ENCODE peak calls at places on chromosomes 1 and 21, in eight cellular contexts. L is cardiac muscle cell; A is endothelial cell of umbilical vein; C is DND-41; S is ascending aorta; N is stomach; P is naive thymus-derived CD4-positive, alpha-beta T cell; Q is CD8-positive, alpha-beta memory T cell. D is an unnamed sample.

GRCh38 chr1:243470492-243470891 is 214.7 kb downstream of the SDCCAG8 start:
- DNase-seq in L (no peak), A (no peak), C (no peak), S (no peak), N (no peak), P (no peak), Q (no peak), D (no peak)

GRCh38 chr1:162676087-162676486 is 43.8 kb downstream of the DDR2 start:
- DNase-seq in L (no peak), A (peak; percentile 69), C (no peak), S (no peak), N (no peak), P (no peak), Q (no peak), D (no peak)

GRCh38 chr1:27026621-27027574 is 14.2 kb upstream of the TENT5B start:
- DNase-seq in L (peak; percentile 69), A (no peak), C (no peak), S (peak; percentile 89), N (peak; percentile 75), P (no peak), Q (no peak), D (no peak)

GRCh38 chr1:181778630-181779285 is 282.8 kb downstream of the ZNF648 start:
- DNase-seq in L (peak; percentile 43), A (no peak), C (no peak), S (no peak), N (no peak), P (no peak), Q (no peak), D (no peak)

GRCh38 chr1:150332651-150333290 is 11.4 kb downstream of the PRPF3 start:
- DNase-seq in L (no peak), A (no peak), C (no peak), S (no peak), N (no peak), P (no peak), Q (no peak), D (no peak)

GRCh38 chr1:226635456-226635941 is 86.9 kb downstream of the STUM start:
- DNase-seq in L (no peak), A (no peak), C (no peak), S (peak; percentile 56), N (peak; percentile 59), P (no peak), Q (peak; percentile 46), D (peak; percentile 81)

GRCh38 chr1:184078564-184079107 is 27.1 kb downstream of the TSEN15 start:
- DNase-seq in L (peak; percentile 5), A (no peak), C (no peak), S (no peak), N (no peak), P (no peak), Q (no peak), D (no peak)

GRCh38 chr1:222818171-222818570 is 3.3 kb downstream of the DISP1 start:
- DNase-seq in L (no peak), A (no peak), C (no peak), S (no peak), N (no peak), P (no peak), Q (no peak), D (no peak)

GRCh38 chr1:155085504-155086181 is 7.0 kb downstream of the EFNA3 start:
- DNase-seq in L (peak; percentile 33), A (no peak), C (peak; percentile 55), S (peak; percentile 88), N (peak; percentile 75), P (peak; percentile 51), Q (peak; percentile 59), D (peak; percentile 58)

GRCh38 chr1:24635195-24635843 is 7.8 kb upstream of the SRRM1 start:
- DNase-seq in L (peak; percentile 72), A (peak; percentile 79), C (no peak), S (no peak), N (no peak), P (peak; percentile 62), Q (peak; percentile 57), D (no peak)

GRCh38 chr1:175171214-175171913 is 21.2 kb downstream of the KIAA0040 start:
- DNase-seq in L (no peak), A (no peak), C (no peak), S (no peak), N (no peak), P (no peak), Q (no peak), D (no peak)

GRCh38 chr1:175176246-175176645 is 16.3 kb downstream of the KIAA0040 start:
- DNase-seq in L (no peak), A (no peak), C (no peak), S (no peak), N (no peak), P (no peak), Q (no peak), D (no peak)

GRCh38 chr1:175174702-175175102 is 17.9 kb downstream of the KIAA0040 start:
- DNase-seq in L (no peak), A (no peak), C (no peak), S (no peak), N (no peak), P (no peak), Q (no peak), D (peak; percentile 22)

GRCh38 chr1:175172503-175172902 is 20.1 kb downstream of the KIAA0040 start:
- DNase-seq in L (no peak), A (no peak), C (no peak), S (no peak), N (no peak), P (no peak), Q (no peak), D (no peak)

GRCh38 chr1:175174273-175174672 is 18.3 kb downstream of the KIAA0040 start:
- DNase-seq in L (no peak), A (no peak), C (no peak), S (no peak), N (no peak), P (no peak), Q (no peak), D (no peak)
- H3K4me1 ChIP-seq in L (no peaks in the 10 kb centered on the region), A (peaks cover 19% of the 10 kb centered on the region), C (no peaks in the 10 kb centered on the region), S (no peaks in the 10 kb centered on the region), N (peaks cover 6% of the 10 kb centered on the region), P (no peaks in the 10 kb centered on the region), Q (peaks cover 17% of the 10 kb centered on the region), D (peaks cover 48% of the 10 kb centered on the region)

GRCh38 chr1:23401313-23401712 is 23.2 kb downstream of the TCEA3 start:
- DNase-seq in L (no peak), A (no peak), C (no peak), S (no peak), N (no peak), P (no peak), Q (no peak), D (no peak)

GRCh38 chr1:23396380-23396779 is 26.7 kb upstream of the ZNF436 start:
- DNase-seq in L (no peak), A (no peak), C (no peak), S (no peak), N (no peak), P (no peak), Q (no peak), D (no peak)

GRCh38 chr1:23400324-23401110 is 24.0 kb downstream of the TCEA3 start:
- DNase-seq in L (no peak), A (no peak), C (no peak), S (no peak), N (no peak), P (no peak), Q (no peak), D (no peak)

GRCh38 chr1:23402286-23403037 is 22.1 kb downstream of the TCEA3 start:
- DNase-seq in L (no peak), A (no peak), C (no peak), S (no peak), N (no peak), P (no peak), Q (no peak), D (no peak)

DNA sequence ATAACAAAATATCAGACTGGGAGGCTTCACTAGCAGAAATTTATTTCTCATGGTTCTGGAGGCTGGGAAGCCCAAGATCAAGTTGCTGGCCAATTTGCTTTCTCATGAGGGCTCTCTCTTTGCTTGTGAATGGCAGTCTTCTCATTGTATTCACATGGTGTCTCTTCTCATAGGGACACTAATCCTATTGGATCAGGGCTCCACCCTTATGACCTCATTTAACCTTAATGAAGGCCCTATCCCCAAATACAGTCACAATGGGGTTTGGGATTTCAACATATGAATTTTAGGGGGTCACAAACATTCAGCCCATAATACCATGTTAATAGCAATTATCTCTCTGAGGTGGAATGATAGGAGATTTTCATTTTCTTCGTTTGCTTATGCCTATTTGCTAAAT is 25.3 kb downstream of the TCEA3 start:
- DNase-seq in L (no peak), A (no peak), C (no peak), S (no peak), N (no peak), P (no peak), Q (no peak), D (no peak)
- H3K4me1 ChIP-seq in L (peaks cover 28% of the 10 kb centered on the region), A (peaks cover 32% of the 10 kb centered on the region), C (peaks cover 10% of the 10 kb centered on the region), S (peaks cover 2% of the 10 kb centered on the region), N (peaks cover 29% of the 10 kb centered on the region), P (peaks cover 7% of the 10 kb centered on the region), Q (peaks cover 3% of the 10 kb centered on the region), D (peaks cover 8% of the 10 kb centered on the region)

GRCh38 chr21:45304161-45304830 is 16.6 kb upstream of the POFUT2 start:
- DNase-seq in L (no peak), A (no peak), C (no peak), S (no peak), N (no peak), P (no peak), Q (no peak), D (no peak)

GRCh38 chr21:45306453-45306831 is 18.7 kb upstream of the POFUT2 start:
- DNase-seq in L (no peak), A (no peak), C (no peak), S (no peak), N (no peak), P (no peak), Q (no peak), D (no peak)

GRCh38 chr21:45306832-45307571 is 19.3 kb upstream of the POFUT2 start:
- DNase-seq in L (no peak), A (no peak), C (no peak), S (peak; percentile 92), N (peak; percentile 51), P (no peak), Q (no peak), D (no peak)

GRCh38 chr21:45304945-45305344 is 17.2 kb upstream of the POFUT2 start:
- DNase-seq in L (no peak), A (no peak), C (no peak), S (no peak), N (no peak), P (no peak), Q (peak; percentile 47), D (peak; percentile 34)

GRCh38 chr21:45305831-45306230 is 18.1 kb upstream of the POFUT2 start:
- DNase-seq in L (no peak), A (no peak), C (no peak), S (no peak), N (no peak), P (no peak), Q (no peak), D (no peak)
- H3K4me1 ChIP-seq in L (no peaks in the 10 kb centered on the region), A (peaks cover 26% of the 10 kb centered on the region), C (no peaks in the 10 kb centered on the region), S (peaks cover 3% of the 10 kb centered on the region), N (peaks cover 31% of the 10 kb centered on the region), P (peaks cover 36% of the 10 kb centered on the region), Q (peaks cover 22% of the 10 kb centered on the region), D (peaks cover 35% of the 10 kb centered on the region)

DNA sequence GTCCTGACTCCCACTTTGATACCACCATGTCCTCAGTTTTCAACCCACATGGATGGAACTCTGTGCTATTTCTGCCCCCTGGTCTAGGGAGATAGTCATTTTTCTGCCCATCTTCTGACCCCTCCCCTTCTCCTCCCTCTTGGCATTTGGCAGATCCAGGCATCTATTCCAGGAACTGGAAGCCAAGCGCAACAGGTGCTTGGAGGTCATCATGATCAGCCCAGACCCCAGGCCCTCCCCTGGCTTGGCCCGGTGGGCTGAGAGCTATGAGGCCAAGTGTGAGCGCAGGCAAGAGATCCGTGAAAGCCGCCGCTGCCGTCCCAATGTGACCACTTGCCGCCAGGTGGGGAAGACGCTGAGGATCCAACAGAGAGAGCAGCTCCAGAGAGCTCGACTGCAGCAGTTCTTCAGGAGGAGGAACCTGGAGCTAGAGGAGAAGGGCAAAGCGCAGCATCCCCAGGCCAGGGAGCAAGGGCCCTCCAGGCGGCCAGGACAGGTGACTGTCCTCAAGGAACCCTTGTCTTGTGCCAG is 4.0 kb downstream of the TRAF3IP3 start:
- DNase-seq in L (no peak), A (no peak), C (no peak), S (no peak), N (no peak), P (no peak), Q (no peak), D (no peak)
- H3K4me1 ChIP-seq in L (peaks cover 5% of the 10 kb centered on the region), A (no peaks in the 10 kb centered on the region), C (peaks cover 41% of the 10 kb centered on the region), S (no peaks in the 10 kb centered on the region), N (peaks cover 3% of the 10 kb centered on the region), P (peaks cover 74% of the 10 kb centered on the region), Q (peaks cover 79% of the 10 kb centered on the region), D (peaks cover 78% of the 10 kb centered on the region)